ENCODE peak calls at places on chromosomes 11 and 22, in six cellular contexts. One of them, this sample, is unnamed.

GRCh38 chr11:16114451-16114850 is 241.9 kb downstream of the SOX6 start:
- DNase-seq in A549: no peak
- DNase-seq in cardiac muscle cell: no peak
- DNase-seq in colonic mucosa: no peak
- DNase-seq in psoas muscle: no peak
- DNase-seq in uterus: no peak
- DNase-seq in this sample: no peak

GRCh38 chr11:2401436-2401984 is 960 bp downstream of the TSSC4 start:
- DNase-seq in psoas muscle: no peak
- DNase-seq in A549: no peak
- DNase-seq in cardiac muscle cell: no peak
- DNase-seq in uterus: no peak
- DNase-seq in colonic mucosa: no peak
- DNase-seq in this sample: no peak

GRCh38 chr11:106950067-106950491 is 68.2 kb downstream of the GUCY1A2 start:
- DNase-seq in uterus: no peak
- DNase-seq in A549: no peak
- DNase-seq in cardiac muscle cell: no peak
- DNase-seq in colonic mucosa: no peak
- DNase-seq in psoas muscle: no peak
- DNase-seq in this sample: no peak

GRCh38 chr11:66328036-66328306 is 8.3 kb downstream of the RIN1 start:
- DNase-seq in colonic mucosa: no peak
- DNase-seq in psoas muscle: peak; percentile 53
- DNase-seq in A549: no peak
- DNase-seq in cardiac muscle cell: no peak
- DNase-seq in uterus: no peak
- DNase-seq in this sample: no peak

GRCh38 chr11:3623126-3623525 is 18.7 kb downstream of the ART5 start:
- DNase-seq in psoas muscle: no peak
- DNase-seq in uterus: no peak
- DNase-seq in A549: no peak
- DNase-seq in colonic mucosa: no peak
- DNase-seq in cardiac muscle cell: no peak
- DNase-seq in this sample: no peak

GRCh38 chr22:25661067-25661466 is 80.9 kb upstream of the MYO18B start:
- DNase-seq in A549: no peak
- DNase-seq in uterus: no peak
- DNase-seq in cardiac muscle cell: peak; percentile 88
- DNase-seq in psoas muscle: no peak
- DNase-seq in colonic mucosa: no peak
- DNase-seq in this sample: no peak

GRCh38 chr22:25777870-25778269 is 35.9 kb downstream of the MYO18B start:
- DNase-seq in uterus: no peak
- DNase-seq in colonic mucosa: peak; percentile 23
- DNase-seq in cardiac muscle cell: peak; percentile 64
- DNase-seq in A549: peak; percentile 69
- DNase-seq in psoas muscle: peak; percentile 35
- DNase-seq in this sample: no peak

GRCh38 chr11:31442086-31442485 is 67.3 kb downstream of the IMMP1L start:
- DNase-seq in psoas muscle: no peak
- DNase-seq in cardiac muscle cell: no peak
- DNase-seq in colonic mucosa: no peak
- DNase-seq in A549: no peak
- DNase-seq in uterus: no peak
- DNase-seq in this sample: no peak

GRCh38 chr11:9527481-9528140 is 45.9 kb upstream of the WEE1 start:
- DNase-seq in cardiac muscle cell: peak; percentile 96
- DNase-seq in A549: peak; percentile 39
- DNase-seq in colonic mucosa: peak; percentile 42
- DNase-seq in uterus: peak; percentile 70
- DNase-seq in psoas muscle: no peak
- DNase-seq in this sample: no peak

GRCh38 chr22:20209761-20210250 is 58.3 kb downstream of the RTN4R start:
- DNase-seq in psoas muscle: no peak
- DNase-seq in cardiac muscle cell: no peak
- DNase-seq in uterus: no peak
- DNase-seq in colonic mucosa: no peak
- DNase-seq in A549: no peak
- DNase-seq in this sample: no peak

GRCh38 chr22:32103648-32104326 is 55.3 kb downstream of the C22orf42 start:
- DNase-seq in A549: no peak
- DNase-seq in uterus: no peak
- DNase-seq in cardiac muscle cell: peak; percentile 20
- DNase-seq in colonic mucosa: no peak
- DNase-seq in psoas muscle: no peak
- DNase-seq in this sample: no peak

GRCh38 chr22:49853981-49854791 is 542 bp downstream of the ZBED4 start:
- DNase-seq in colonic mucosa: peak; percentile 61
- DNase-seq in A549: peak; percentile 21
- DNase-seq in psoas muscle: peak; percentile 61
- DNase-seq in uterus: no peak
- DNase-seq in cardiac muscle cell: peak; percentile 27
- DNase-seq in this sample: no peak

GRCh38 chr11:3609416-3610265 is 32.2 kb downstream of the ART5 start:
- DNase-seq in colonic mucosa: peak; percentile 43
- DNase-seq in uterus: no peak
- DNase-seq in psoas muscle: no peak
- DNase-seq in A549: peak; percentile 47
- DNase-seq in cardiac muscle cell: peak; percentile 54
- DNase-seq in this sample: no peak

GRCh38 chr11:18457435-18457834 is 1.8 kb downstream of the LDHAL6A start:
- DNase-seq in psoas muscle: no peak
- DNase-seq in A549: peak; percentile 13
- DNase-seq in uterus: no peak
- DNase-seq in cardiac muscle cell: peak; percentile 8
- DNase-seq in colonic mucosa: no peak
- DNase-seq in this sample: no peak

GRCh38 chr22:19776433-19777031 is 16.0 kb downstream of the TBX1 start:
- DNase-seq in colonic mucosa: no peak
- DNase-seq in uterus: no peak
- DNase-seq in A549: no peak
- DNase-seq in cardiac muscle cell: no peak
- DNase-seq in psoas muscle: peak; percentile 40
- DNase-seq in this sample: no peak

GRCh38 chr11:9765320-9766101 is 101.6 kb downstream of the SWAP70 start:
- DNase-seq in psoas muscle: peak; percentile 89
- DNase-seq in colonic mucosa: no peak
- DNase-seq in A549: no peak
- DNase-seq in cardiac muscle cell: peak; percentile 97
- DNase-seq in uterus: peak; percentile 57
- DNase-seq in this sample: no peak

GRCh38 chr11:35555238-35555887 is 29.9 kb upstream of the PAMR1 start:
- DNase-seq in A549: no peak
- DNase-seq in cardiac muscle cell: no peak
- DNase-seq in psoas muscle: no peak
- DNase-seq in uterus: no peak
- DNase-seq in colonic mucosa: no peak
- DNase-seq in this sample: no peak

GRCh38 chr11:117696489-117696888 is 100.5 kb downstream of the DSCAML1 start:
- DNase-seq in cardiac muscle cell: no peak
- DNase-seq in colonic mucosa: no peak
- DNase-seq in psoas muscle: no peak
- DNase-seq in uterus: no peak
- DNase-seq in A549: no peak
- DNase-seq in this sample: no peak

GRCh38 chr11:2860636-2861035 is 24.9 kb downstream of the CDKN1C start:
- DNase-seq in colonic mucosa: peak; percentile 30
- DNase-seq in uterus: no peak
- DNase-seq in psoas muscle: no peak
- DNase-seq in cardiac muscle cell: peak; percentile 43
- DNase-seq in A549: peak; percentile 51
- DNase-seq in this sample: no peak

GRCh38 chr11:119832536-119832935 is 103.5 kb upstream of the NECTIN1 start:
- DNase-seq in colonic mucosa: peak; percentile 82
- DNase-seq in psoas muscle: no peak
- DNase-seq in cardiac muscle cell: peak; percentile 51
- DNase-seq in uterus: no peak
- DNase-seq in A549: no peak
- DNase-seq in this sample: no peak

GRCh38 chr11:8641332-8641731 is 41.1 kb downstream of the TRIM66 start:
- DNase-seq in psoas muscle: no peak
- DNase-seq in cardiac muscle cell: no peak
- DNase-seq in uterus: no peak
- DNase-seq in A549: no peak
- DNase-seq in colonic mucosa: no peak
- DNase-seq in this sample: no peak

GRCh38 chr11:6319879-6320410 is 356 bp downstream of the CAVIN3 start:
- DNase-seq in A549: peak; percentile 82
- DNase-seq in colonic mucosa: peak; percentile 90
- DNase-seq in uterus: peak; percentile 95
- DNase-seq in psoas muscle: peak; percentile 92
- DNase-seq in cardiac muscle cell: peak; percentile 95
- DNase-seq in this sample: no peak

GRCh38 chr11:104325093-104325492 is 161.1 kb upstream of the PDGFD start:
- DNase-seq in colonic mucosa: no peak
- DNase-seq in uterus: no peak
- DNase-seq in psoas muscle: no peak
- DNase-seq in A549: no peak
- DNase-seq in cardiac muscle cell: no peak
- DNase-seq in this sample: no peak

GRCh38 chr11:71222318-71223080 is 29.9 kb downstream of the SHANK2 start:
- DNase-seq in colonic mucosa: peak; percentile 28
- DNase-seq in psoas muscle: peak; percentile 63
- DNase-seq in cardiac muscle cell: peak; percentile 17
- DNase-seq in uterus: no peak
- DNase-seq in A549: no peak
- DNase-seq in this sample: no peak

GRCh38 chr22:47175761-47176359 is 413.4 kb downstream of the TBC1D22A start:
- DNase-seq in colonic mucosa: no peak
- DNase-seq in cardiac muscle cell: no peak
- DNase-seq in A549: no peak
- DNase-seq in psoas muscle: peak; percentile 30
- DNase-seq in uterus: peak; percentile 11
- DNase-seq in this sample: peak; percentile 37

GRCh38 chr11:86416494-86416893 is 41.8 kb downstream of the CCDC81 start:
- DNase-seq in uterus: no peak
- DNase-seq in cardiac muscle cell: no peak
- DNase-seq in colonic mucosa: no peak
- DNase-seq in psoas muscle: no peak
- DNase-seq in A549: no peak
- DNase-seq in this sample: no peak

GRCh38 chr11:86418513-86418912 is 43.8 kb downstream of the CCDC81 start:
- DNase-seq in uterus: no peak
- DNase-seq in colonic mucosa: no peak
- DNase-seq in cardiac muscle cell: no peak
- DNase-seq in psoas muscle: no peak
- DNase-seq in A549: no peak
- DNase-seq in this sample: no peak

GRCh38 chr11:86418929-86419328 is 44.2 kb downstream of the CCDC81 start:
- DNase-seq in uterus: no peak
- DNase-seq in psoas muscle: no peak
- DNase-seq in A549: peak; percentile 17
- DNase-seq in cardiac muscle cell: no peak
- DNase-seq in colonic mucosa: no peak
- DNase-seq in this sample: no peak

GRCh38 chr11:86427441-86427840 is 52.8 kb downstream of the CCDC81 start:
- DNase-seq in cardiac muscle cell: no peak
- DNase-seq in uterus: no peak
- DNase-seq in colonic mucosa: no peak
- DNase-seq in A549: no peak
- DNase-seq in psoas muscle: no peak
- DNase-seq in this sample: no peak

DNA sequence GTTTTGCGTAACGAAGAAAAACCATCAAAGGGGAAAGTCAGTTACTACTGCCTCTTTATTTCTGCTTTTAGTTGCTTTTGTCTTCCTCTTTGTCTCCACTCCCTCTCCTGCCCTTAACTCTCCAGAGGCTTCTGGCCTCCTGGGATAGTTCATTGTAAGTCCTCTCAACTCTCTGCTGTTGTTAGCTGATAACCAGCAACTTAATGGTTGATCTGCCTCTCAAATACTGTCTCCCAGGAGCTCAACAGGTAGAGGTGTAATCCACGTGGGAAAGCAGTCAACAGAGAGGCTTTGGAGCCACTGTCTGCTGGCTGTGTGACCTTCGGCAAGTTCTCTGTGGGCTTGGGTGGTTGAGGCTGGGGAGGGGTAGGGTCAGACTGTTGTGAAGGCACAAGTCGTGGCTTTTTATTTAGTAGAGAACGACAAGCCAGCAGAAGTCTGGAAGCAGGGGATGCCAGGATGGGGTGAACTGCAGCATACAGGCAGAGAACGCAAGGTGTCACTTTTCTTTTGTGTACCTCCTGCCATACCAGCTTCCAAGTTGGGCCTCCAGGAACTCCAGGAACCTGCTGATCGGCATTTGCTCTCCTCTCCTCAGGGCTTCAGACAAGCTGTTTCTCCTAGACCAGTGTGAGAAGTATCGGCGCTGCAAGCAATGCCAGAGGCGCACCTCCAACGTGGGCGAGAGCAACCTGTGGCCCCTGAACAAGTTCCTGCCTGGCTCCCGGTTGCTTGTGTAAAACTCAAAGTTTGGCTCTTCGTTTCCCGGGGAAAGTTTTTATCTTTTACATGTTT is 47.5 kb downstream of the CCDC81 start:
- DNase-seq in colonic mucosa: no peak
- DNase-seq in cardiac muscle cell: no peak
- DNase-seq in A549: no peak
- DNase-seq in psoas muscle: no peak
- DNase-seq in uterus: no peak
- DNase-seq in this sample: no peak
- H3K27ac ChIP-seq in colonic mucosa: no peak overlapping the region
- H3K27ac ChIP-seq in cardiac muscle cell: peak overlapping the region; percentile 78
- H3K27ac ChIP-seq in A549: no peak overlapping the region
- H3K27ac ChIP-seq in psoas muscle: no peak overlapping the region
- H3K27ac ChIP-seq in uterus: no peak overlapping the region
- H3K27ac ChIP-seq in this sample: no peak overlapping the region

GRCh38 chr22:45750626-45751025 is 79.0 kb downstream of the ATXN10 start:
- DNase-seq in uterus: no peak
- DNase-seq in colonic mucosa: no peak
- DNase-seq in cardiac muscle cell: no peak
- DNase-seq in A549: no peak
- DNase-seq in psoas muscle: no peak
- DNase-seq in this sample: no peak
- TF ChIP-seq CTCF in uterus: no peak
- TF ChIP-seq CTCF in colonic mucosa: no peak
- TF ChIP-seq CTCF in cardiac muscle cell: no peak
- TF ChIP-seq CTCF in A549: no peak
- TF ChIP-seq CTCF in psoas muscle: no peak
- TF ChIP-seq CTCF in this sample: no peak

GRCh38 chr11:57644748-57645715 is 4.7 kb downstream of the YPEL4 start:
- DNase-seq in psoas muscle: peak; percentile 87
- DNase-seq in uterus: peak; percentile 88
- DNase-seq in A549: peak; percentile 76
- DNase-seq in colonic mucosa: peak; percentile 92
- DNase-seq in cardiac muscle cell: peak; percentile 81
- DNase-seq in this sample: peak; percentile 91
- H3K4me3 ChIP-seq in psoas muscle: no peak overlapping the region
- H3K4me3 ChIP-seq in uterus: no peak overlapping the region
- H3K4me3 ChIP-seq in A549: no peak overlapping the region
- H3K4me3 ChIP-seq in colonic mucosa: no peak overlapping the region
- H3K4me3 ChIP-seq in cardiac muscle cell: no peak overlapping the region
- H3K4me3 ChIP-seq in this sample: no peak overlapping the region

DNA sequence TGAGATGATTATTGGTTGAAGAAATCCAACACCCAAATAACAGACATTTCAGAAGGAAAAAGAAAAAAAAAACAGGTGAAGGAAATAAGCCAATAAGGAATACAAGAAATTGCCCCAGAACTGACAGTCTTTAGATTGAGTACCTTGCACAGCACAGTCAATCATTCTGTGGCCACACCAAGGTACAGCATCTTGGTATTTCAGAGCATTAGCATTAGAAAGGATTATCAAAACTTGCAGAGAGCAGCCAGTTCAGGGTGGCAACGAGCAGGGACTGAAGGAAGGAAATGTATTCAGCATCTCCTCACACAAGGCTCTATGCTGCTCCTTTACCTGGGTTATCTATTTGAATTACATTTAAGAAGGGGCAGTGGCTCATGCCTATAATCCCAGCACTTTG is 2.1 kb downstream of the ADA2 start:
- DNase-seq in colonic mucosa: no peak
- DNase-seq in uterus: no peak
- DNase-seq in A549: no peak
- DNase-seq in psoas muscle: no peak
- DNase-seq in cardiac muscle cell: no peak
- DNase-seq in this sample: no peak
- H3K27ac ChIP-seq in colonic mucosa: peak overlapping the region; percentile 23
- H3K27ac ChIP-seq in uterus: no peak overlapping the region
- H3K27ac ChIP-seq in A549: no peak overlapping the region
- H3K27ac ChIP-seq in psoas muscle: no peak overlapping the region
- H3K27ac ChIP-seq in cardiac muscle cell: no peak overlapping the region
- H3K27ac ChIP-seq in this sample: no peak overlapping the region